ENCODE peak calls at places on chromosomes 1 and 21, in eight cellular contexts. A is upper lobe of right lung; O is RWPE1; U is adrenal gland; M is NCI-H1417; N is stimulated activated CD4-positive, alpha-beta T cell treated with anti-CD3 and anti-CD28 coated beads, Interleukin-2, amount 100 ng/mL, for 48 hours; B is ureter; X is HFF-Myc. Q is an unnamed sample.

GRCh38 chr1:193769609-193770008 is 583.2 kb upstream of the B3GALT2 start:
- DNase-seq in M (no peak), B (no peak), U (no peak), O (no peak), N (no peak), A (no peak), X (no peak), Q (no peak)

GRCh38 chr1:69777423-69777822 is 209.7 kb downstream of the LRRC7 start:
- DNase-seq in N (no peak), X (no peak), U (no peak), M (no peak), A (no peak), O (no peak), B (no peak), Q (no peak)

GRCh38 chr1:64229307-64229706 is 25.9 kb downstream of the UBE2U start:
- DNase-seq in M (peak), O (no peak), N (no peak), A (no peak), U (no peak), B (no peak), X (no peak), Q (peak)

GRCh38 chr1:85467036-85467435 is 2.1 kb upstream of the DDAH1 start:
- DNase-seq in X (no peak), A (no peak), B (no peak), U (no peak), O (no peak), M (no peak), N (no peak), Q (no peak)

GRCh38 chr1:23977187-23977853 is 2.8 kb downstream of the SRSF10 start:
- DNase-seq in U (no peak), N (no peak), X (no peak), A (no peak), M (no peak), O (no peak), B (no peak), Q (no peak)

GRCh38 chr1:68197891-68198290 is 34.4 kb downstream of the WLS start:
- DNase-seq in M (no peak), B (no peak), A (no peak), X (no peak), U (no peak), N (no peak), O (peak), Q (no peak)

GRCh38 chr1:201313086-201313485 is 29.8 kb downstream of the PKP1 start:
- DNase-seq in M (no peak), N (no peak), O (no peak), B (no peak), U (no peak), A (no peak), X (no peak), Q (no peak)

GRCh38 chr1:186648606-186649005 is 31.6 kb downstream of the PTGS2 start:
- DNase-seq in A (no peak), B (no peak), O (no peak), N (no peak), X (no peak), M (no peak), U (no peak), Q (no peak)

GRCh38 chr1:143574891-143575520 is 396.8 kb downstream of the FAM72C start:
- DNase-seq in M (no peak), B (no peak), U (no peak), O (no peak), X (no peak), N (no peak), A (no peak), Q (no peak)

GRCh38 chr1:20185834-20186782 is at the start of the genes PLA2G2C and UBXN10:
- DNase-seq in U (peak), N (peak), B (peak), M (no peak), O (no peak), A (peak), X (no peak), Q (no peak)

GRCh38 chr1:90339822-90340221 is 344.9 kb downstream of the ZNF326 start:
- DNase-seq in X (no peak), N (no peak), A (no peak), U (no peak), O (no peak), M (no peak), B (no peak), Q (no peak)

GRCh38 chr1:216958569-216958968 is 235.3 kb upstream of the ESRRG start:
- DNase-seq in O (no peak), N (no peak), U (no peak), B (no peak), M (no peak), X (no peak), A (no peak), Q (no peak)

GRCh38 chr21:39036581-39036980 is 146.7 kb downstream of the PSMG1 start:
- DNase-seq in A (no peak), M (no peak), N (no peak), B (no peak), O (no peak), U (no peak), X (no peak), Q (no peak)

GRCh38 chr1:185540295-185540694 is 193.9 kb upstream of the HMCN1 start:
- DNase-seq in B (no peak), X (no peak), U (no peak), A (no peak), M (no peak), O (no peak), N (no peak), Q (no peak)

GRCh38 chr1:31584869-31585735 is 8.8 kb downstream of the TINAGL1 start:
- DNase-seq in N (no peak), X (no peak), O (no peak), M (no peak), U (peak), B (no peak), A (peak), Q (no peak)

GRCh38 chr1:40980453-40981121 is 1.1 kb downstream of the CTPS1 start:
- DNase-seq in M (peak), A (peak), N (peak), O (peak), X (no peak), U (peak), B (peak), Q (no peak)

GRCh38 chr1:206584265-206584648 is 28.0 kb downstream of the EIF2D start:
- DNase-seq in N (no peak), A (no peak), B (no peak), U (no peak), M (no peak), O (no peak), X (no peak), Q (no peak)

GRCh38 chr1:181485276-181486097 is 2.2 kb downstream of the CACNA1E start:
- DNase-seq in A (peak), B (no peak), O (peak), N (no peak), X (no peak), M (peak), U (no peak), Q (no peak)

GRCh38 chr21:27582246-27582945 is 615.5 kb upstream of the ADAMTS5 start:
- DNase-seq in N (no peak), B (no peak), X (no peak), A (no peak), O (no peak), U (no peak), M (no peak), Q (no peak)

GRCh38 chr1:108553910-108554309 is 6.0 kb upstream of the EEIG2 start:
- DNase-seq in A (no peak), B (no peak), N (no peak), O (no peak), U (no peak), X (no peak), M (no peak), Q (no peak)

GRCh38 chr1:3749512-3749911 is 2.7 kb upstream of the CCDC27 start:
- DNase-seq in N (no peak), A (no peak), B (no peak), X (no peak), M (no peak), O (no peak), U (no peak), Q (no peak)

GRCh38 chr1:151711044-151711800 is 5.4 kb downstream of the CELF3 start:
- DNase-seq in B (no peak), O (no peak), X (no peak), N (no peak), M (no peak), A (no peak), U (no peak), Q (no peak)

GRCh38 chr1:207965602-207966387 is 54.9 kb upstream of the CD34 start:
- DNase-seq in A (no peak), X (no peak), B (no peak), N (no peak), U (peak), O (no peak), M (no peak), Q (no peak)